ENCODE peak calls at places on chromosomes 16 and 17, in five cellular contexts. B, V, D, O and K are unnamed samples.

GRCh38 chr16:78503501-78504110 is 404.2 kb downstream of the WWOX start:
- DNase-seq in D (peak), O (no peak), V (peak), B (no peak), K (no peak)

GRCh38 chr17:3527896-3528603 is 29.6 kb downstream of the TRPV3 start:
- DNase-seq in D (no peak), B (no peak), O (no peak), V (no peak), K (no peak)

GRCh38 chr16:89289428-89290395 is 72.2 kb downstream of the ZNF778 start:
- DNase-seq in B (no peak), D (peak), V (peak), O (peak), K (no peak)

GRCh38 chr16:1782408-1783247 is at the start of the genes NUBP2 and SPSB3:
- DNase-seq in V (peak), O (peak), B (peak), D (peak), K (peak)

GRCh38 chr16:35152067-35152627 is 1692.7 kb downstream of the TP53TG3F start:
- DNase-seq in V (no peak), O (no peak), B (no peak), D (no peak), K (no peak)

GRCh38 chr17:18141210-18141803 is 32.8 kb downstream of the MYO15A start:
- DNase-seq in B (no peak), D (peak), O (no peak), V (peak), K (no peak)

GRCh38 chr17:4914009-4914408 is 11.1 kb upstream of the CHRNE start:
- DNase-seq in O (no peak), B (no peak), V (no peak), D (peak), K (no peak)

GRCh38 chr17:55424893-55425540 is 3.4 kb upstream of the MMD start:
- DNase-seq in B (no peak), D (no peak), V (no peak), O (no peak), K (no peak)

GRCh38 chr16:71919033-71919432 is 23.7 kb downstream of the IST1 start:
- DNase-seq in B (no peak), V (no peak), O (no peak), D (peak), K (no peak)

GRCh38 chr16:959232-960040 is 11.3 kb downstream of the LMF1 start:
- DNase-seq in D (no peak), O (no peak), B (no peak), V (no peak), K (no peak)

GRCh38 chr16:54422159-54422558 is 135.6 kb upstream of the IRX3 start:
- DNase-seq in O (no peak), B (no peak), D (no peak), V (no peak), K (no peak)

GRCh38 chr16:87063543-87063942 is 253.6 kb downstream of the C16orf95 start:
- DNase-seq in B (no peak), D (no peak), O (no peak), V (no peak), K (no peak)

GRCh38 chr16:30977502-30977901 is 7.5 kb upstream of the HSD3B7 start:
- DNase-seq in V (no peak), O (no peak), B (no peak), D (no peak), K (no peak)

GRCh38 chr16:13036600-13036999 is 135.2 kb downstream of the SHISA9 start:
- DNase-seq in V (peak), D (peak), O (no peak), B (no peak), K (no peak)

GRCh38 chr16:86345521-86345920 is 164.8 kb upstream of the FOXF1 start:
- DNase-seq in V (no peak), O (no peak), D (no peak), B (no peak), K (no peak)

GRCh38 chr16:50297301-50298074 is 31.1 kb downstream of the ADCY7 start:
- DNase-seq in V (no peak), B (no peak), D (no peak), O (no peak), K (no peak)

GRCh38 chr17:40915721-40916256 is 21.7 kb downstream of the KRT23 start:
- DNase-seq in V (no peak), B (peak), O (no peak), D (no peak), K (no peak)

GRCh38 chr16:22427556-22427955 is 53.1 kb upstream of the CDR2 start:
- DNase-seq in B (no peak), O (no peak), D (no peak), V (no peak), K (no peak)

GRCh38 chr16:57946181-57946801 is 24.6 kb downstream of the CNGB1 start:
- DNase-seq in O (no peak), D (no peak), V (no peak), B (no peak), K (no peak)
- H3K4me3 ChIP-seq in O (no peak), D (no peak), V (no peak), B (no peak), K (no peak)

DNA sequence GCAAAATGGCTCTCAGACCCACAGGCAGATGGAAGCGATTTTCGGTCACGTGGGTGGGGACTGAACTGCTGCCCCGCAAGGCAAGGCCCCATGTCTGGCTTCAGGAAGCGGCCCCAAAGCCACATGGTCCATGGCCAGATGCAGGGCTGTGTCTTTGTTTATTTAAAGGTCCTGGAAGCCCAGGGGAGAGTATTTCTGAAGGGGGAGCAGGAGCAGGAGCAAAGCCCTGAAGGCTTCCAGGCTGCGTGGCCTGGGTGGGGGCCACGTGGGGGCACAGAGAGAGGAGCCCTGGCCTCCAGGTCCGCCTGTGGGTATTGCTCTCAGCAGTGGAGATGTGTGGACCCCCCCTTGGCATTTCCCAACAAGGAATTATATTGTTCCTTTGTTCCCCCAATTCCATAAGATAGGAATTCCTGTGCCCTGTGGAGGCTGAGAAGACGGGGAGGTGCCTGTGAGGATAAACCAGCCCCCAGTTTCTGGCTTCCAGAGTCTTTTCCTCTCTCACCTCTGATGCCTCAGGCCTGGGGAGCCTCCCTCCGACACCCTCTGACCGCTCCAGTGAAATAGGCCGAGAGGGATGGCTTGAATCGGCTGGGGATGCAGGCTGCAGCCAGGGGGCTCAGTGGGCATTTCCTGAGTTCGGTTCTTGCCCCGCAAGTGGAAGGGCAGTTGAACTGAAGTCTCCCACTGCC is 339.2 kb downstream of the SEC14L1 start:
- DNase-seq in B (no peak), V (no peak), D (no peak), O (no peak), K (no peak)
- TF ChIP-seq CTCF in B (no peak), V (no peak), D (no peak), O (no peak), K (no peak)

GRCh38 chr17:48611681-48612455 is 1.1 kb upstream of the HOXB7 start:
- DNase-seq in V (no peak), D (peak), B (no peak), O (no peak), K (no peak)
- H3K4me3 ChIP-seq in V (peak), D (peak), B (peak), O (peak), K (peak)

GRCh38 chr17:33330877-33331276 is 37.8 kb upstream of the ASIC2 start:
- DNase-seq in V (no peak), O (no peak), B (no peak), D (no peak), K (no peak)
- TF ChIP-seq CTCF in V (no peak), O (no peak), B (no peak), D (no peak), K (no peak)

DNA sequence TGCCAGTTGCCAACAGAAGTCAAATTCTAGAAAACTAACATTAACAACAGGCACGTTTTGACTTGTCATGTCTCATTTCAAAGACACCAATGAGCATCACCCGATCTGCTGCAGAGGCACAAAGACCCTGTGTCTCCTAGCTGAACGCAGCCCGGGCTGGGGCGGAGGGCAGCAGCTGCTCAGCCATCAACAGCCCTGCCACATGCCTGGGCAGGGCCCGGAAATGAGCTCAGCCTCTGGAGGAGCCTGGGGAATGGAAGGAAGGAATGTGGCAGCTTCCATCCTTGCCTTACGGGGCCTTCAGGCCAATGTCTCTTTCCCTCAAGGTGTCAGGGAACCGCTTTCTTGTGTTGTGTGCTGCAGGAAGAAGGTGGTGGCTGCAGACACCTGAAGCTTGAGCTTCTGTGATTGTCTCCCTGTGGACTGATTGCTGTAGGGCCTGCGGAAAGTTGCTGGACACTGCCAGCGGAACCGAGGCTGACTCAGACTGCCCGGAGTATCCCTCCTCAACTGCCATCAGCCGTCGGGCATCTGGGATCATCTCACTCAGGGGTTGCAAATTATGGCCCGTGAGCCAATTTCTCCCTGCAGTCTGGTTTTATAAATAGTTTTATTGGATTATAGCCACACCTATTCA is 7.3 kb downstream of the CDH13 start:
- DNase-seq in O (peak), V (no peak), D (peak), B (no peak), K (no peak)
- H3K4me3 ChIP-seq in O (peak), V (no peak), D (no peak), B (no peak), K (no peak)

GRCh38 chr16:4261557-4262172 is 11.2 kb downstream of the TFAP4 start:
- DNase-seq in B (no peak), V (no peak), O (peak), D (no peak), K (no peak)
- TF ChIP-seq CTCF in B (peak), V (peak), O (peak), D (no peak), K (peak)